ENCODE peak calls at places on chromosomes 1 and 21, in ten cellular contexts. A is NCI-H1092; J is activated T-helper 9 cell treated with anti-CD3 and anti-CD28 coated beads, Interleukin-2, amount 50 U/mL, for 16 hours; E is activated CD8-positive, alpha-beta memory T cell treated with anti-CD3 and anti-CD28 coated beads for 1 hour; N is NCI-H748 treated with DMSO at 0.1 percent for 48 hours; M is effector memory CD8-positive, alpha-beta T cell; O is endodermal cell; L is effector memory CD4-positive, alpha-beta T cell; Q is NCI-H1105; Y is naive thymus-derived CD8-positive, alpha-beta T cell. R is an unnamed sample.

GRCh38 chr21:32595431-32595830 is 10.1 kb upstream of the TCP10L start:
- DNase-seq in A (no peak), J (no peak), E (no peak), N (no peak), M (no peak), O (no peak), L (no peak), Q (no peak), Y (no peak), R (no peak)

GRCh38 chr1:183760661-183761060 is 44.3 kb upstream of the RGL1 start:
- DNase-seq in A (no peak), J (no peak), E (no peak), N (no peak), M (no peak), O (no peak), L (no peak), Q (no peak), Y (no peak), R (no peak)

GRCh38 chr1:113966013-113966412 is 13.3 kb upstream of the OLFML3 start:
- DNase-seq in A (no peak), J (no peak), E (no peak), N (no peak), M (no peak), O (no peak), L (no peak), Q (no peak), Y (no peak), R (no peak)

GRCh38 chr21:26011292-26011940 is 159.2 kb downstream of the APP start:
- DNase-seq in A (no peak), J (no peak), E (no peak), N (no peak), M (no peak), O (no peak), L (no peak), Q (no peak), Y (no peak), R (no peak)

GRCh38 chr1:20102875-20103274 is 16.5 kb downstream of the PLA2G2D start:
- DNase-seq in A (no peak), J (no peak), E (no peak), N (no peak), M (no peak), O (no peak), L (no peak), Q (no peak), Y (no peak), R (no peak)

GRCh38 chr1:97174039-97174704 is 452.6 kb downstream of the PTBP2 start:
- DNase-seq in A (no peak), J (no peak), E (no peak), N (no peak), M (no peak), O (no peak), L (no peak), Q (peak), Y (no peak), R (no peak)

GRCh38 chr1:36829066-36829465 is 205.2 kb downstream of the GRIK3 start:
- DNase-seq in A (no peak), J (no peak), E (no peak), N (no peak), M (no peak), O (no peak), L (no peak), Q (no peak), Y (no peak), R (no peak)

GRCh38 chr1:162166934-162167615 is 97.6 kb downstream of the NOS1AP start:
- DNase-seq in A (peak), J (no peak), E (no peak), N (no peak), M (no peak), O (no peak), L (no peak), Q (peak), Y (no peak), R (no peak)

GRCh38 chr1:206814716-206815341 is 42.5 kb upstream of the IL10 start:
- DNase-seq in A (peak), J (no peak), E (no peak), N (no peak), M (no peak), O (no peak), L (no peak), Q (peak), Y (no peak), R (no peak)

GRCh38 chr1:22053018-22053860 is 730 bp downstream of the CDC42 start:
- DNase-seq in A (peak), J (peak), E (peak), N (peak), M (peak), O (peak), L (peak), Q (peak), Y (peak), R (peak)

GRCh38 chr1:165928075-165928731 is 100.8 kb downstream of the UCK2 start:
- DNase-seq in A (peak), J (no peak), E (peak), N (peak), M (peak), O (peak), L (peak), Q (peak), Y (no peak), R (peak)

GRCh38 chr1:182170941-182171461 is 109.5 kb upstream of the ZNF648 start:
- DNase-seq in A (no peak), J (no peak), E (no peak), N (no peak), M (no peak), O (no peak), L (no peak), Q (no peak), Y (no peak), R (no peak)

GRCh38 chr1:204923209-204923608 is 52.5 kb downstream of the NFASC start:
- DNase-seq in A (no peak), J (no peak), E (no peak), N (no peak), M (no peak), O (peak), L (no peak), Q (no peak), Y (no peak), R (no peak)

GRCh38 chr1:115052454-115053083 is 22.9 kb downstream of the TSHB start:
- DNase-seq in A (peak), J (peak), E (peak), N (peak), M (peak), O (peak), L (peak), Q (peak), Y (peak), R (peak)

GRCh38 chr21:16124397-16125130 is 394.8 kb downstream of the USP25 start:
- DNase-seq in A (no peak), J (no peak), E (no peak), N (no peak), M (no peak), O (no peak), L (no peak), Q (no peak), Y (no peak), R (no peak)

GRCh38 chr1:209860293-209860881 is 32.6 kb downstream of the UTP25 start:
- DNase-seq in A (peak), J (peak), E (peak), N (peak), M (peak), O (peak), L (peak), Q (peak), Y (peak), R (peak)

GRCh38 chr1:225044258-225044657 is 114.8 kb downstream of the DNAH14 start:
- DNase-seq in A (no peak), J (no peak), E (no peak), N (no peak), M (no peak), O (no peak), L (no peak), Q (no peak), Y (no peak), R (no peak)

GRCh38 chr1:10940451-10940804 is 72.0 kb upstream of the TARDBP start:
- DNase-seq in A (no peak), J (no peak), E (no peak), N (no peak), M (no peak), O (peak), L (no peak), Q (no peak), Y (no peak), R (no peak)

GRCh38 chr1:203035111-203036000 is 9.1 kb downstream of the PPFIA4 start:
- DNase-seq in A (no peak), J (no peak), E (no peak), N (no peak), M (no peak), O (peak), L (no peak), Q (no peak), Y (no peak), R (no peak)

GRCh38 chr1:221715321-221716169 is 26.3 kb downstream of the DUSP10 start:
- DNase-seq in A (no peak), J (no peak), E (no peak), N (peak), M (no peak), O (peak), L (no peak), Q (peak), Y (no peak), R (no peak)

GRCh38 chr1:19344372-19344810 is 32.3 kb downstream of the SLC66A1 start:
- DNase-seq in A (peak), J (peak), E (no peak), N (peak), M (peak), O (peak), L (peak), Q (peak), Y (peak), R (peak)

GRCh38 chr1:85555867-85556577 is 24.5 kb upstream of the CCN1 start:
- DNase-seq in A (no peak), J (no peak), E (no peak), N (no peak), M (no peak), O (no peak), L (no peak), Q (no peak), Y (no peak), R (no peak)

GRCh38 chr1:200346744-200347143 is 63.1 kb downstream of the ZNF281 start:
- DNase-seq in A (no peak), J (no peak), E (no peak), N (no peak), M (no peak), O (peak), L (no peak), Q (no peak), Y (no peak), R (no peak)

GRCh38 chr1:180141381-180141934 is 13.2 kb upstream of the QSOX1 start:
- DNase-seq in A (no peak), J (no peak), E (no peak), N (no peak), M (no peak), O (no peak), L (no peak), Q (no peak), Y (no peak), R (no peak)

GRCh38 chr1:152141971-152142584 is 16.9 kb downstream of the RPTN start:
- DNase-seq in A (peak), J (no peak), E (no peak), N (no peak), M (no peak), O (peak), L (no peak), Q (peak), Y (no peak), R (no peak)

GRCh38 chr1:152189657-152190442 is 30.8 kb upstream of the RPTN start:
- DNase-seq in A (no peak), J (peak), E (peak), N (peak), M (peak), O (peak), L (peak), Q (peak), Y (peak), R (peak)

GRCh38 chr1:64540265-64540791 is 70.4 kb downstream of the CACHD1 start:
- DNase-seq in A (no peak), J (no peak), E (no peak), N (peak), M (no peak), O (no peak), L (no peak), Q (no peak), Y (no peak), R (no peak)

GRCh38 chr1:115423776-115424175 is 85.7 kb upstream of the NGF start:
- DNase-seq in A (no peak), J (no peak), E (no peak), N (no peak), M (no peak), O (no peak), L (no peak), Q (no peak), Y (no peak), R (no peak)

GRCh38 chr1:9453375-9454093 is 85.7 kb upstream of the SLC25A33 start:
- DNase-seq in A (no peak), J (no peak), E (no peak), N (no peak), M (no peak), O (no peak), L (no peak), Q (no peak), Y (no peak), R (no peak)

GRCh38 chr1:204705493-204705811 is 19.9 kb upstream of the LRRN2 start:
- DNase-seq in A (no peak), J (no peak), E (no peak), N (no peak), M (no peak), O (no peak), L (no peak), Q (no peak), Y (no peak), R (no peak)

GRCh38 chr1:20634065-20634593 is 871 bp downstream of the PINK1 start:
- DNase-seq in A (no peak), J (no peak), E (no peak), N (no peak), M (no peak), O (no peak), L (no peak), Q (no peak), Y (no peak), R (no peak)

R was measured in T follicular helper cell.